ENCODE peak calls at places on chromosomes 4 and X, in nine cellular contexts. X, R, Z, V, D, S, F, Y and T are unnamed samples.
A peak's percentile ranks its signal among the peaks of the same experiment; 100 is the strongest.

GRCh38 chrX:10470009-10470408 is 150.4 kb downstream of the MID1 start:
- DNase-seq in Z (no peak), S (no peak), R (no peak), D (no peak), Y (no peak), X (no peak), V (no peak), F (no peak), T (no peak)

GRCh38 chr4:15891312-15891711 is 47.2 kb downstream of the FGFBP1 start:
- DNase-seq in Y (no peak), S (no peak), Z (no peak), V (no peak), F (no peak), X (no peak), D (no peak), R (no peak), T (no peak)

GRCh38 chrX:121161501-121161933 is 114.1 kb downstream of the GLUD2 start:
- DNase-seq in X (peak; percentile 8), V (no peak), D (no peak), S (no peak), F (no peak), Y (no peak), R (no peak), Z (no peak), T (no peak)

GRCh38 chr4:113160548-113160947 is 111.1 kb downstream of the ANK2 start:
- DNase-seq in V (no peak), X (no peak), Y (no peak), R (no peak), D (no peak), Z (no peak), F (no peak), S (no peak), T (no peak)

GRCh38 chr4:6541789-6542188 is 33.2 kb upstream of the MAN2B2 start:
- DNase-seq in V (no peak), Y (no peak), Z (no peak), R (no peak), S (no peak), X (no peak), F (no peak), D (no peak), T (no peak)

GRCh38 chr4:71417150-71417549 is 78.3 kb downstream of the SLC4A4 start:
- DNase-seq in Y (no peak), R (peak; percentile 82), Z (no peak), F (no peak), D (no peak), S (no peak), V (no peak), X (no peak), T (no peak)

GRCh38 chrX:153853902-153854267 is 23.5 kb upstream of the PDZD4 start:
- DNase-seq in V (no peak), Y (no peak), R (no peak), S (no peak), F (no peak), D (no peak), X (no peak), Z (no peak), T (no peak)

GRCh38 chr4:119025916-119026661 is 109.5 kb upstream of the MYOZ2 start:
- DNase-seq in D (peak; percentile 27), F (peak; percentile 93), S (peak; percentile 97), R (no peak), X (no peak), Z (peak; percentile 18), Y (no peak), V (no peak), T (no peak)

GRCh38 chr4:164109517-164109916 is 615.0 kb downstream of the TMA16 start:
- DNase-seq in D (no peak), V (no peak), R (no peak), Z (no peak), Y (no peak), X (no peak), S (no peak), F (no peak), T (no peak)

GRCh38 chr4:151256134-151256533 is 20.8 kb upstream of the PRSS48 start:
- DNase-seq in Z (no peak), V (no peak), Y (no peak), F (no peak), S (no peak), R (no peak), D (no peak), X (no peak), T (no peak)

GRCh38 chr4:110091426-110091825 is 107.0 kb downstream of the ELOVL6 start:
- DNase-seq in Y (no peak), S (peak; percentile 71), Z (peak; percentile 64), D (no peak), R (no peak), V (no peak), F (peak; percentile 87), X (no peak), T (no peak)

GRCh38 chrX:135432881-135433521 is 11.3 kb downstream of the SMIM10L2A start:
- DNase-seq in F (no peak), D (no peak), R (no peak), S (no peak), V (no peak), X (no peak), Y (no peak), Z (no peak), T (no peak)

GRCh38 chrX:33298622-33299021 is 87.3 kb upstream of the DMD start:
- DNase-seq in F (no peak), V (no peak), Z (no peak), R (peak; percentile 70), D (no peak), S (no peak), Y (no peak), X (no peak), T (no peak)

GRCh38 chrX:40172980-40173661 is 75.4 kb upstream of the BCOR start:
- DNase-seq in D (no peak), Y (no peak), R (no peak), Z (no peak), S (no peak), F (no peak), V (no peak), X (no peak), T (no peak)

GRCh38 chr4:123338715-123339114 is 57.9 kb upstream of the SPRY1 start:
- DNase-seq in S (no peak), V (no peak), D (no peak), X (no peak), F (no peak), Z (no peak), R (no peak), Y (no peak), T (no peak)

GRCh38 chrX:115494133-115494532 is 66.8 kb upstream of the PLS3 start:
- DNase-seq in X (no peak), R (no peak), D (no peak), F (peak; percentile 1), Z (no peak), V (no peak), Y (no peak), S (no peak), T (no peak)

DNA sequence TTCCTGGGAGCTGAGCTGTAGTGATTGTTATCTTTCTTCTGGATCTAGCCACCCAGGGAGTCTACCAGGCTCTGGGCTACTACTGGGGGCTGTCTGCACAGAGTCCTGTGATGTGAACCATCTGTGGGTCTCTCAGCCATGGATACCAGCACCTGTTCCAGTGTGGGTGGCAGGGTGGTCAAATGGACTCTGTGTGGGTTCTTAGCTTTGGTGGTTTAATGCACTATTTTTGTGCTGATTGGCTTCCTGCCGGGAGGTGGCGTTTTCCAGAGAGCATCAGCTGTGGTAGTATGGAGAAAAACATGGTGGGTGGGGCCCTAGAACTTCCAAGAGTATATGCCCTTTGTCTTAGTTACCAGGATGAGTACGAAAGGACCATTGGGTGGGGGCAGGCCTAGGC is 264.7 kb upstream of the LDB2 start:
- DNase-seq in R (no peak), V (no peak), D (no peak), F (no peak), S (no peak), Y (no peak), Z (no peak), X (no peak), T (no peak)
- TF ChIP-seq CTCF in R (no peak), V (no peak), D (no peak), F (no peak), S (no peak), Y (no peak), Z (peak; percentile 26), X (no peak), T (no peak)

DNA sequence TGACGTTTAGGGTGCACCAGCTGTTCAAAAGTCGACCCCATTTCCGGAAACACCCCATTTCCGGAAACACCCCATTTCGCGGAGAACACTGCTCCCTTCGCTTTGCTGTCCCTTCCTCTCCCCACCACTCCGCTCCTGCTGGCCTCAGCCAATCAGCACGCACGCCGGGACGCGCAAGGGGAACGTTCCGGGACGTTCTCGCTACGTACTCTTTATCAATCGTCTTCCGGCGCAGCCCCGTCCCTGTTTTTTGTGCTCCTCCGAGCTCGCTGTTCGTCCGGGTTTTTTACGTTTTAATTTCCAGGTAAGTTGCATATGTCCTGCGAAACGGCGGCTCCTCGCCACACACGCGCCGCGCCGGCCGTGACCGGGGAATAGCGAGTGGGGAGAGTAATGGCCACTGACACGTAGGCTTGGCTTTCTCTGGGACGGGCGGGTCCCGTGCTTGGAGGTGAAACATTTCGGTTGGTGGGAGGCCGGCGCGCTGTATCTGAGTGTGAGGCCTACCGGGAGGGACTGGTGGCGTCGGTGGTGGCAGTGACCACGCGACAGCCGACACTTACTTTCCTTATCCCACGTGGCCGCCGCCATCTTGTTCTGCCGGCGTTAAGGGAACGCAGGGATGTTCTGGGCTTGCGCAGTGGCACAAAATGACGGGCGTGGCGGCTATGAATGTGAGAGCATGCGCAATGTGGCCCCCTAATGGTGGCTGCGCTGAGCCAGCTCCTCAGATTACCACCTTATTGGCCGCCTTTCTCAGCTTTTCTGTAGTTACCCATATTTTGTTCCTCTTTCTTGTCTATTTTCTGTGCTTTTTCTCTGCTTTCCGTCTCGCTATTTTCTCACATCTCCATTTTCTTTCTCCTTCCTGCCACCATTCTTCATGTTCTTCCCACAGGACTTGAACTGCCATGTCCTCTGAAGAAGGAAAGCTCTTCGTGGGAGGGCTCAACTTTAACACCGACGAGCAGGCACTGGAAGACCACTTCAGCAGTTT is at the start of gene RBM3:
- DNase-seq in R (peak; percentile 84), Y (peak; percentile 93), S (peak; percentile 93), Z (peak; percentile 77), V (peak; percentile 91), X (peak; percentile 94), F (peak; percentile 95), D (peak; percentile 94), T (peak; percentile 81)
- TF ChIP-seq CTCF in R (peak; percentile 46), Y (peak; percentile 56), S (peak; percentile 44), Z (peak; percentile 23), V (peak; percentile 55), X (peak; percentile 41), F (peak; percentile 26), D (peak; percentile 37), T (no peak)

GRCh38 chr4:117164338-117164737 is 79.0 kb upstream of the TRAM1L1 start:
- DNase-seq in X (no peak), S (no peak), F (no peak), V (no peak), Z (peak; percentile 12), R (no peak), D (no peak), Y (no peak), T (peak; percentile 2)
- TF ChIP-seq CTCF in X (no peak), S (no peak), F (no peak), V (no peak), Z (no peak), R (no peak), D (no peak), Y (no peak), T (no peak)

DNA sequence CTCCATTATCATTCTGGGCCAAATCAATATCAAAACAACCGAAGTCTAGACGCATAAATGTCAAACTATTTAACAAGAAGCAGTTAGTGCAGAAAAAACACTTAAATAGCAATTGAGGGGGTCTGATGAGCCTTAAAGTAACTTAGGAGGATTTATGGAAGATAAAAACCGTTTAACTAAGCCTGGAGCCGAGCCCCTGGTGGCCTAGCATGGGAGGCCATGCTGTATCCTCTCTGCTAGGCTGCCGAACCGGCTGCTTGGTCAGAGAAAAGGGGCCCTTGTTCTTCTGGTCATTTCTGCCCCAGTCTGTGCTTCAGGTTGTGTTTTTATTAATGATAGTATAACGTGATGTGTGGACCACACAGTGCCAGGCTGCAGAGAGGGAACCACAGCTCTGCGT is 72.4 kb downstream of the CPZ start:
- DNase-seq in Z (no peak), S (no peak), V (no peak), X (no peak), D (no peak), R (no peak), Y (no peak), F (no peak), T (no peak)
- TF ChIP-seq CTCF in Z (peak; percentile 16), S (no peak), V (no peak), X (no peak), D (no peak), R (no peak), Y (no peak), F (no peak), T (no peak)